ENCODE peak calls at places on chromosomes 13 and 19, in six cellular contexts. A is AG10803, W is fibroblast of the aortic adventitia, C is NCI-H1417, Z is NCI-H460, D is tibial nerve. Y is an unnamed sample.

GRCh38 chr13:114161644-114162532 is 17.2 kb upstream of the CFAP97D2 start:
- DNase-seq in A (peak), W (no peak), C (no peak), Z (no peak), D (peak), Y (no peak)

GRCh38 chr13:28574617-28575142 is 79.8 kb upstream of the FLT1 start:
- DNase-seq in A (peak), W (peak), C (no peak), Z (peak), D (no peak), Y (no peak)

GRCh38 chr19:6238643-6239281 is 41.0 kb downstream of the MLLT1 start:
- DNase-seq in A (peak), W (peak), C (no peak), Z (no peak), D (peak), Y (no peak)

GRCh38 chr13:102012299-102013293 is 389.3 kb downstream of the FGF14 start:
- DNase-seq in A (no peak), W (no peak), C (no peak), Z (no peak), D (no peak), Y (no peak)

GRCh38 chr19:49595819-49596404 is 4.9 kb downstream of the PRR12 start:
- DNase-seq in A (no peak), W (no peak), C (no peak), Z (no peak), D (no peak), Y (no peak)

GRCh38 chr13:41788552-41788951 is 172.4 kb downstream of the VWA8 start:
- DNase-seq in A (no peak), W (no peak), C (no peak), Z (no peak), D (no peak), Y (no peak)

GRCh38 chr19:19059018-19059836 is 4.6 kb upstream of the SLC25A42 start:
- DNase-seq in A (no peak), W (no peak), C (no peak), Z (no peak), D (no peak), Y (no peak)

GRCh38 chr13:95301947-95302386 is 716 bp upstream of the ABCC4 start:
- DNase-seq in A (no peak), W (no peak), C (no peak), Z (no peak), D (peak), Y (no peak)

GRCh38 chr19:6260912-6261636 is 18.7 kb downstream of the MLLT1 start:
- DNase-seq in A (no peak), W (no peak), C (no peak), Z (peak), D (no peak), Y (peak)

GRCh38 chr19:14112809-14113385 is 4.7 kb downstream of the PRKACA start:
- DNase-seq in A (no peak), W (peak), C (no peak), Z (no peak), D (peak), Y (no peak)

GRCh38 chr13:42247883-42248282 is 24.1 kb upstream of the AKAP11 start:
- DNase-seq in A (no peak), W (no peak), C (no peak), Z (no peak), D (no peak), Y (no peak)

GRCh38 chr13:20198781-20199180 is 6.0 kb upstream of the GJB2 start:
- DNase-seq in A (no peak), W (no peak), C (no peak), Z (no peak), D (no peak), Y (no peak)